ENCODE peak calls at places on chromosomes 2 and 18, in five cellular contexts. I, R, C, A and J are unnamed samples.

GRCh38 chr18:6741786-6742185 is 12.3 kb downstream of the ARHGAP28 start:
- DNase-seq in I (no peak), R (no peak), C (no peak), A (no peak), J (no peak)

GRCh38 chr2:24530796-24531195 is 39.7 kb downstream of the NCOA1 start:
- DNase-seq in I (no peak), R (no peak), C (no peak), A (no peak), J (no peak)

GRCh38 chr2:9405636-9406035 is 17.7 kb downstream of the ITGB1BP1 start:
- DNase-seq in I (peak; percentile 62), R (no peak), C (no peak), A (no peak), J (no peak)

GRCh38 chr2:161077367-161078210 is 82.6 kb upstream of the TANK start:
- DNase-seq in I (peak; percentile 65), R (no peak), C (no peak), A (no peak), J (peak; percentile 80)

GRCh38 chr18:47754311-47755101 is 176.0 kb downstream of the SMAD2 start:
- DNase-seq in I (no peak), R (no peak), C (no peak), A (no peak), J (peak; percentile 30)

GRCh38 chr18:35002120-35002519 is 39.1 kb upstream of the MAPRE2 start:
- DNase-seq in I (no peak), R (no peak), C (no peak), A (no peak), J (no peak)

GRCh38 chr2:234629596-234629995 is 132.7 kb upstream of the ARL4C start:
- DNase-seq in I (no peak), R (no peak), C (no peak), A (no peak), J (no peak)

GRCh38 chr2:240179941-240180666 is 39.6 kb upstream of the OTOS start:
- DNase-seq in I (no peak), R (no peak), C (no peak), A (no peak), J (no peak)

GRCh38 chr18:49621851-49622351 is 60.0 kb downstream of the LIPG start:
- DNase-seq in I (no peak), R (no peak), C (no peak), A (no peak), J (no peak)

GRCh38 chr2:182870227-182870626 is 3.8 kb upstream of the FRZB start:
- DNase-seq in I (no peak), R (no peak), C (no peak), A (no peak), J (no peak)

GRCh38 chr2:200077210-200077650 is 121.8 kb downstream of the MAIP1 start:
- DNase-seq in I (peak; percentile 79), R (no peak), C (peak; percentile 57), A (no peak), J (no peak)

GRCh38 chr2:191847764-191848163 is 876 bp upstream of the CAVIN2 start:
- DNase-seq in I (no peak), R (no peak), C (no peak), A (no peak), J (no peak)

GRCh38 chr2:191845876-191846786 is 757 bp downstream of the CAVIN2 start:
- DNase-seq in I (no peak), R (peak; percentile 67), C (no peak), A (no peak), J (peak; percentile 8)

GRCh38 chr2:191848771-191849726 is 2.2 kb upstream of the CAVIN2 start:
- DNase-seq in I (no peak), R (no peak), C (no peak), A (no peak), J (no peak)

GRCh38 chr2:191845248-191845715 is 1.6 kb downstream of the CAVIN2 start:
- DNase-seq in I (no peak), R (peak; percentile 53), C (no peak), A (no peak), J (no peak)

DNA sequence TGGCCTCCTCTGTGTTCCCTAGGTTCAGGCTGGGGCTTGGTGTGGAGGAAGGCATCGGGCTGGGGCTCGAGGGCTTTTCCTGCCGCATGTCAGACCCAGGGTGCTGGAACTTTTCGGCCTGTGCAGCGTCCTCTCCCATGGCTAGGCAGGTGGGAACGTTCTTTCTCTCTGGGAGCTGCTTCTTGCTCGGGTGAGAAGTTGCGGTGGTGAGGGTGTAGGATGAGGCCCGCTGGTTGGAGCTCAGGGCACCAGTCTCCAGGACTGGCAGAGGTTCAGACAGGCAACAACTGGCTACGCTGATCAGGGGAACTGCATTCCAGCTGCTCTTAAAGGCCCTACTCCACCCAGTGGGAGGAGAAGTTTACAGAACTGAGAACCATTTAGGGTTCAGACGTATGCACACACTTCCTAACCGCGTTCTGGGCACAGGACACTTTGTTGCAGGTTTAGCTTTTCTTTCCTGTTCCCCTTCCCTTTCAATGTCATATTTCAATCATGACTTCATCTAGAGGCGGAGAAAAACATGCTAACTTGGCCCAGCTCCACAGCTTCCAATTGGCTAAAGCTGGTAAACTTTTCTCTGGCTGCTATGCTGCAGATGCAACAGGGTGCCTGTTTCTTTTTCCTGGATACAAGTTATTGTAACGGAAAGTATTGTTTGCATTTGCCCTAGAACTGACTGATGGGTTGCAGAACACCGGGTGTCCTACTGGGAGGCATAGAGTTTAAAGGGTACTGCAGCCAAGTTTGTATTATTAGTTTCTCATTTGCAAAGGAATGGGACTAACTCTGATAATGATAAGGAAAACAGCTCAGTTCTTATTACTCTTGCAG is at the start of gene CAVIN2:
- DNase-seq in I (peak; percentile 72), R (peak; percentile 67), C (no peak), A (no peak), J (peak; percentile 20)
- TF ChIP-seq CTCF in I (peak; percentile 14), R (no peak), C (no peak), A (no peak), J (no peak)

DNA sequence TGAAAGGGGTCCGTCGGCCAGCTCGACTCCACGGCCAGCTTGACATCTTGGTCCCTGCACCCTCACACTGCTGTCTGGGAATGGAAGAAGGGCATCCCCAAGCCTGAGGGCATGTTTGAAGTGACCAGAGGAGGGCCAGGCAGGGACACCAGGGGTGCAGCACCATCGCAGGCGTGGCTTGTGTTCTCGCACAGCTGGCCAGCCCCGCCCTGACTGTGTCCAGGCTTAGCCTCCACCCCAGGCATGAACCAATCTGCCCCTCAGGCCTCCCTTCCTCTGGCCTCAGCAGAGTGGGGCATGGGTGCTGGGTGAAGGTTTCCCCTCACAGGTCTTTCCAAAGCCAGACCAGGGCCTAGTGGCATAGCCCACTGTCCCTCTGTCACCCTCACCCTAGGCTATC is 25.0 kb downstream of the EMX1 start:
- DNase-seq in I (no peak), R (no peak), C (no peak), A (no peak), J (no peak)
- H3K36me3 ChIP-seq in I (no peaks in the 10 kb centered on the region), R (no peaks in the 10 kb centered on the region), C (no peaks in the 10 kb centered on the region), A (no peaks in the 10 kb centered on the region), J (no peaks in the 10 kb centered on the region)

DNA sequence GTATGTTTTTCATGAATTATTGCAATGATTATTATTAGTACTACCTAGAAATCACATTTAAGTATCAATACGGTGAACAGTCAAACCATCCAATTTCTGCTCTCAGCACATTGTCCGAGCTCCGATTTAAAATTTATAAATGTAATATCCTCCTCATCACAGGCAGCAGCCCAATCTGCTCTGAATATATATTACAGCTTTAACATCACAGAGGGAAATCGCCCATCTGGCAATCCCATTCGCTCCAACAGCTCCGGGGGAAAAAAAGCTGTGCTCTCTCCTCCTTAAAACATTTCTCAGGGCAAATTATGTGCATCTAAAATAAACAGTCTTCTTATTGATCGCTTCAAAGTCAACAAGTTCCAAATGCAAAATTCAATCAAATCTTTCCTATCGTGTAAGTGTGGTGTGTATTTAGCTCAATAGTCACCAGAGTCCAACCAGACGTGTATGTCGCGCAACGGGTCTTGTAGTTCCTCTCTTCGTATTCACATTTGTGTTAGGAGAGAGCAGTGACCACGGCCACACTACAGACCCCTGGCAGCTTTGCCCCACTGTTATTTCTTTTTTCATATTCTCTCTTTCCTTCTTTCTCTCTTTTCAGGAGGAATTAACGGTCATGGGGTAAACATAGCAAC is 2.4 kb downstream of the FIGN start:
- DNase-seq in I (peak; percentile 52), R (no peak), C (no peak), A (no peak), J (no peak)
- H3K4me3 ChIP-seq in I (peak overlapping the region; percentile 95), R (peak overlapping the region; percentile 57), C (peak overlapping the region; percentile 86), A (peak overlapping the region; percentile 72), J (no peak overlapping the region)

DNA sequence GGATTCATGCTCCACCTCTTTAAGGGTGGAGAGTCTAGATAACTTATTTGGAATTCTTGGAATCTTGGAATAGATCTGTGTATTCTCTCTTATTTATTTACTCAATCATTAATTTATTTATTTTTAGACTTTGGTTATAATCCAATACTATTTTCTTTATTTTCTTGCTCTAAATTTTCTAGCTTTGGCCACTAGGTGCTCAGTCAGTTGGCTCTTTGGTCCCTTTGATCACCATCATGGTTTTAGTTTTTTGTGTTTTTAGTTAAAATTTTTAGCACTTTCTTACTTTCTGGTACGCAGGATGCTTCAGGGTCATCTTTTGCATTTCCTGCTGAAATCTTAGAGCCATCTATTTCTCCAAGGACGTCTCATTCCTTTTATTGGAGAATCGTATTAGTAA is 5.2 kb upstream of the PLEK start:
- DNase-seq in I (no peak), R (no peak), C (no peak), A (no peak), J (no peak)
- TF ChIP-seq CTCF in I (peak; percentile 8), R (no peak), C (peak; percentile 4), A (no peak), J (peak; percentile 44)